ENCODE peak calls at places on chromosome 1, in seven cellular contexts. I is adrenal gland, X is HCT116, C is fibroblast of lung, B is mucosa of descending colon, Z is neuronal stem cell, H is keratinocyte. R is an unnamed sample.
A peak's percentile ranks its signal among the peaks of the same experiment; 100 is the strongest.

GRCh38 chr1:216458807-216459206 is 35.6 kb upstream of the USH2A start:
- DNase-seq in I (no peak), X (no peak), C (peak; percentile 36), B (no peak), Z (no peak), H (no peak), R (no peak)

GRCh38 chr1:3911981-3912808 is 12.1 kb upstream of the C1orf174 start:
- DNase-seq in I (no peak), X (no peak), C (no peak), B (no peak), Z (no peak), H (no peak), R (no peak)

GRCh38 chr1:197692965-197693364 is 82.3 kb downstream of the DENND1B start:
- DNase-seq in I (no peak), X (peak; percentile 4), C (peak; percentile 11), B (no peak), Z (no peak), H (no peak), R (no peak)

GRCh38 chr1:24635195-24635843 is 7.8 kb upstream of the SRRM1 start:
- DNase-seq in I (no peak), X (peak; percentile 65), C (peak; percentile 68), B (no peak), Z (peak; percentile 36), H (no peak), R (no peak)

GRCh38 chr1:158654079-158654478 is 32.4 kb downstream of the SPTA1 start:
- DNase-seq in I (no peak), X (no peak), C (no peak), B (no peak), Z (no peak), H (no peak), R (no peak)

GRCh38 chr1:34113887-34114286 is 51.1 kb downstream of the CSMD2 start:
- DNase-seq in I (no peak), X (peak; percentile 32), C (no peak), B (no peak), Z (peak; percentile 20), H (no peak), R (no peak)

GRCh38 chr1:24929876-24930702 is at the start of gene RUNX3:
- DNase-seq in I (peak; percentile 52), X (peak; percentile 58), C (no peak), B (peak; percentile 80), Z (peak; percentile 54), H (no peak), R (peak; percentile 34)

GRCh38 chr1:86227026-86227425 is 70.5 kb upstream of the COL24A1 start:
- DNase-seq in I (no peak), X (no peak), C (peak; percentile 96), B (no peak), Z (no peak), H (no peak), R (no peak)

GRCh38 chr1:89949991-89950624 is 44.8 kb upstream of the ZNF326 start:
- DNase-seq in I (no peak), X (no peak), C (no peak), B (no peak), Z (no peak), H (no peak), R (no peak)

GRCh38 chr1:221718391-221719277 is 23.3 kb downstream of the DUSP10 start:
- DNase-seq in I (no peak), X (no peak), C (peak; percentile 95), B (no peak), Z (no peak), H (no peak), R (no peak)

GRCh38 chr1:85295006-85295431 is 18.6 kb upstream of the BCL10 start:
- DNase-seq in I (no peak), X (peak; percentile 59), C (peak; percentile 83), B (no peak), Z (no peak), H (peak; percentile 89), R (no peak)

GRCh38 chr1:235021321-235021720 is 107.3 kb downstream of the TOMM20 start:
- DNase-seq in I (no peak), X (no peak), C (no peak), B (no peak), Z (no peak), H (no peak), R (no peak)

GRCh38 chr1:19179597-19180271 is 30.3 kb downstream of the UBR4 start:
- DNase-seq in I (no peak), X (peak; percentile 3), C (peak; percentile 16), B (no peak), Z (no peak), H (no peak), R (no peak)

GRCh38 chr1:109637446-109637845 is 17.8 kb downstream of the AMPD2 start:
- DNase-seq in I (no peak), X (no peak), C (no peak), B (peak; percentile 14), Z (no peak), H (no peak), R (no peak)

DNA sequence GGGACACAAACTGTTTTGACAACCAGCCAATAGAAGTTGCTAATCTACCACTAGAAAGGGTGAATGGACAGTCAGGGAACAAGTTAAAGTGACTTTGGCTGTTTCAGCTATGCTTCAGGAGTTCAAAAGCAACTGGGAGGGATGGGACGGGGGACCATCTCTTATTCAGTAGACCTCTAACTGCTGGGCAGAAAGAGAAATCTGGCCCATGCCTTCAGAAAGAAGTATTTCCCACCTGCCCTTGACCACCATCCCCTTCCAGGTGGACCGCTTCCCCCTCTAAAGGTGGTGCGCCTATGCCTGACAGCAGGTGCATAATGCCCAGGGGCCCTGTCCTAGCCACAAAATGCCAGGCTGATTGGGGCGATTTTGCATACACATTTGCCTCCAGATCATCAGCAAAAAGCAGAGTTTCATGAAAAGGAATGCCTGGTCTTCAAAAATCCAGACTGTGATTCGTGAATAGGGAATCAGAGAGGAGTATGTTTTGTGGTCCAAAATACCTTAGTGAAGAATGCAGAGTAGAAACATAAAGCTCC is 5.1 kb downstream of the ITPKB start:
- DNase-seq in I (no peak), X (no peak), C (peak; percentile 24), B (no peak), Z (no peak), H (no peak), R (no peak)
- H3K36me3 ChIP-seq in I (peaks cover 19% of the 10 kb centered on the region), X (no peaks in the 10 kb centered on the region), C (peaks cover 11% of the 10 kb centered on the region), B (no peaks in the 10 kb centered on the region), Z (peaks cover 49% of the 10 kb centered on the region), H (peaks cover 12% of the 10 kb centered on the region), R (no peaks in the 10 kb centered on the region)

DNA sequence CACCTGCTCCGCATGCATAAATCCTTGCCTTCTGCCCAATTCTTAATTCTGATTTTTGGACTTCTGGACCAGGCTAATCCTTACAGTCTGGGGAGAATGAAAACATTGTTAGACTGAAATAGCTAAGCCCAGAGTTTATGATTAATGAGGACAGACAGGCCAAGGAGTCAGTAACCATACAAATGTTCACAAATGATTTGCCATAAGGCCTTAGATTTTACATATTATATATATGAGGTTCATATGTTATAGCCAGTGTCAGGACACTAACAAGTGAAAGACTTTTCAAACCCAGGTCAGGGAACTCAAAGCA is 45.5 kb upstream of the FBXO28 start:
- DNase-seq in I (no peak), X (no peak), C (no peak), B (no peak), Z (no peak), H (no peak), R (no peak)
- H3K36me3 ChIP-seq in I (no peaks in the 10 kb centered on the region), X (no peaks in the 10 kb centered on the region), C (no peaks in the 10 kb centered on the region), B (no peaks in the 10 kb centered on the region), Z (no peaks in the 10 kb centered on the region), H (no peaks in the 10 kb centered on the region), R (no peaks in the 10 kb centered on the region)

GRCh38 chr1:28282426-28283407 is 23.4 kb downstream of the SESN2 start:
- DNase-seq in I (no peak), X (no peak), C (no peak), B (peak; percentile 44), Z (no peak), H (no peak), R (no peak)
- H3K36me3 ChIP-seq in I (peaks cover 41% of the 10 kb centered on the region), X (no peaks in the 10 kb centered on the region), C (peaks cover 22% of the 10 kb centered on the region), B (no peaks in the 10 kb centered on the region), Z (peaks cover 56% of the 10 kb centered on the region), H (peaks cover 48% of the 10 kb centered on the region), R (no peaks in the 10 kb centered on the region)

GRCh38 chr1:63548303-63548702 is 25.0 kb downstream of the EFCAB7 start:
- DNase-seq in I (no peak), X (no peak), C (no peak), B (no peak), Z (no peak), H (no peak), R (no peak)
- H3K36me3 ChIP-seq in I (no peaks in the 10 kb centered on the region), X (no peaks in the 10 kb centered on the region), C (no peaks in the 10 kb centered on the region), B (no peaks in the 10 kb centered on the region), Z (no peaks in the 10 kb centered on the region), H (no peaks in the 10 kb centered on the region), R (no peaks in the 10 kb centered on the region)

GRCh38 chr1:248824301-248824700 is 1.4 kb downstream of the SH3BP5L start:
- DNase-seq in I (no peak), X (no peak), C (no peak), B (no peak), Z (no peak), H (no peak), R (no peak)
- H3K36me3 ChIP-seq in I (peaks cover 11% of the 10 kb centered on the region), X (peaks cover 12% of the 10 kb centered on the region), C (peaks cover 2% of the 10 kb centered on the region), B (peaks cover 6% of the 10 kb centered on the region), Z (peaks cover 46% of the 10 kb centered on the region), H (peaks cover 8% of the 10 kb centered on the region), R (no peaks in the 10 kb centered on the region)

DNA sequence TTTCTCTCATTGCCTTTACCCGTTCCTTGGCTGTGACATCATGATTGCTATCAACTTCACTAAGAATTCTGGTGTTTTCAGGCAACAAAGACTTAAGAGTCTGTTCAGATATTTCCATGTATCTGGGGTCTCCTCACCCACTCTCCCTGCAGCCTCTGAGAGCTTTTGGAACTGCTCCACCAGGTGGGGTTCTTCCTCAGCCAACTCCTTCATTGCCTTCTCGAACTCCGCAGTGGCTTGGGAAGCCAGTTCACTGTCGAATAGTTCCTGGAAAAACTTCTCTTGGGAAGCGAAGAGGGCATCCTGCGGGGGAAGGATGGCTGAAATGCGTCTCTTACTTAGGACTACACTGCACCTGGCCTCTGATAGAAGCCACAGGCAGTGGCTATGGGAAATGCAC is 2.1 kb downstream of the PEX19 start:
- DNase-seq in I (no peak), X (no peak), C (no peak), B (no peak), Z (no peak), H (no peak), R (no peak)
- H3K36me3 ChIP-seq in I (peaks cover 52% of the 10 kb centered on the region), X (peaks cover 34% of the 10 kb centered on the region), C (peaks cover 19% of the 10 kb centered on the region), B (no peaks in the 10 kb centered on the region), Z (peaks cover 58% of the 10 kb centered on the region), H (peaks cover 36% of the 10 kb centered on the region), R (no peaks in the 10 kb centered on the region)

DNA sequence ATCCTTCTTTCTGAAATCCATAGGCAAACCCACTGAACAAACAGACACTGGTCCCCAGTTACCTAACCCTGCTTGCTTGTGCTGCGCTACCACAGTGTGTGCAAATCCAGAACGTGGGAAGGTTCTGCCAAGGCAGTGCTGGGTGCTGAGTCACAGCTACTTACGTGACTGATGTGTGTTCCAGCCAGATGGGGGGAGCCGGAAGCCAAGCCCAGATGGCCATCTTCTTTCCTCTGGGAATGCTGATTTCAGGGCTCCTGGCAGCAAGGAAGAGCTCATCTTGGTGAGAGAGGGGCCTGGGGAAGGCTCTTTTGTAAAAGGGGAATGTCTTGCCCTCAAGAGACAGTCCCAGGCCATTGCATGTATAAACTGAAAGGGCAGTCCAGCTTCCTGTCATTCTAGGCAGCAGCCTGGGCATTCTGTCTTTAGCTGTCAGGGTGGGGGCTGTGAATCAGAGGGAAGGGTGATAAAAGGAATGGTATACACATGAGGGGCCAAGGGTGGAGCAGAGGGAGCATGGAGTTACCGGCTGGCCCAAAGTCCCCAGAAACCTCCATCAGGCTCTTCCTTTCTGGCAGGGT is 54.1 kb downstream of the CD46 start:
- DNase-seq in I (peak; percentile 92), X (no peak), C (peak; percentile 96), B (no peak), Z (no peak), H (peak; percentile 52), R (peak; percentile 85)
- H3K36me3 ChIP-seq in I (peaks cover 100% of the 10 kb centered on the region), X (peaks cover 3% of the 10 kb centered on the region), C (peaks cover 20% of the 10 kb centered on the region), B (no peaks in the 10 kb centered on the region), Z (peaks cover 93% of the 10 kb centered on the region), H (peaks cover 39% of the 10 kb centered on the region), R (no peaks in the 10 kb centered on the region)

GRCh38 chr1:44646711-44647110 is 27.6 kb downstream of the TMEM53 start:
- DNase-seq in I (no peak), X (no peak), C (no peak), B (no peak), Z (no peak), H (no peak), R (no peak)
- H3K36me3 ChIP-seq in I (peaks cover 85% of the 10 kb centered on the region), X (peaks cover 29% of the 10 kb centered on the region), C (peaks cover 29% of the 10 kb centered on the region), B (no peaks in the 10 kb centered on the region), Z (peaks cover 100% of the 10 kb centered on the region), H (peaks cover 48% of the 10 kb centered on the region), R (no peaks in the 10 kb centered on the region)